ENCODE peak calls at places on chromosome 5, in five cellular contexts. One of them, this sample, is unnamed.

GRCh38 chr5:134813827-134814226 is 31.9 kb upstream of the C5orf24 start:
- DNase-seq in spleen: no peak
- DNase-seq in SJCRH30: no peak
- DNase-seq in WERI-Rb-1: no peak
- DNase-seq in heart right ventricle: no peak
- DNase-seq in this sample: no peak

GRCh38 chr5:136182618-136183017 is 10.3 kb downstream of the SMIM32 start:
- DNase-seq in heart right ventricle: no peak
- DNase-seq in SJCRH30: no peak
- DNase-seq in spleen: no peak
- DNase-seq in WERI-Rb-1: no peak
- DNase-seq in this sample: no peak

GRCh38 chr5:15249152-15249551 is 250.8 kb upstream of the FBXL7 start:
- DNase-seq in heart right ventricle: no peak
- DNase-seq in spleen: no peak
- DNase-seq in SJCRH30: no peak
- DNase-seq in WERI-Rb-1: no peak
- DNase-seq in this sample: no peak

GRCh38 chr5:159440948-159441347 is 110.7 kb upstream of the IL12B start:
- DNase-seq in WERI-Rb-1: no peak
- DNase-seq in spleen: no peak
- DNase-seq in heart right ventricle: no peak
- DNase-seq in SJCRH30: no peak
- DNase-seq in this sample: no peak

GRCh38 chr5:14675865-14676300 is 11.4 kb downstream of the OTULIN start:
- DNase-seq in SJCRH30: no peak
- DNase-seq in spleen: no peak
- DNase-seq in heart right ventricle: no peak
- DNase-seq in WERI-Rb-1: no peak
- DNase-seq in this sample: no peak

GRCh38 chr5:148996270-148996669 is 66.6 kb downstream of the SH3TC2 start:
- DNase-seq in SJCRH30: peak
- DNase-seq in heart right ventricle: no peak
- DNase-seq in spleen: no peak
- DNase-seq in WERI-Rb-1: no peak
- DNase-seq in this sample: no peak

GRCh38 chr5:94316916-94317838 is 301.2 kb downstream of the KIAA0825 start:
- DNase-seq in heart right ventricle: no peak
- DNase-seq in spleen: no peak
- DNase-seq in WERI-Rb-1: no peak
- DNase-seq in SJCRH30: no peak
- DNase-seq in this sample: no peak

GRCh38 chr5:135024956-135025729 is 8.9 kb downstream of the PITX1 start:
- DNase-seq in heart right ventricle: no peak
- DNase-seq in WERI-Rb-1: no peak
- DNase-seq in SJCRH30: peak
- DNase-seq in spleen: peak
- DNase-seq in this sample: no peak

GRCh38 chr5:151250346-151251000 is 2.5 kb upstream of the GM2A start:
- DNase-seq in WERI-Rb-1: no peak
- DNase-seq in SJCRH30: no peak
- DNase-seq in spleen: no peak
- DNase-seq in heart right ventricle: no peak
- DNase-seq in this sample: no peak

GRCh38 chr5:122908108-122908507 is 62.7 kb downstream of the SNX24 start:
- DNase-seq in WERI-Rb-1: no peak
- DNase-seq in heart right ventricle: no peak
- DNase-seq in SJCRH30: no peak
- DNase-seq in spleen: no peak
- DNase-seq in this sample: no peak

GRCh38 chr5:17443333-17444125 is 54.5 kb upstream of the TAF11L2 start:
- DNase-seq in spleen: peak
- DNase-seq in heart right ventricle: no peak
- DNase-seq in WERI-Rb-1: no peak
- DNase-seq in SJCRH30: no peak
- DNase-seq in this sample: no peak

GRCh38 chr5:39353714-39354399 is 10.4 kb downstream of the C9 start:
- DNase-seq in WERI-Rb-1: no peak
- DNase-seq in spleen: no peak
- DNase-seq in heart right ventricle: no peak
- DNase-seq in SJCRH30: no peak
- DNase-seq in this sample: no peak

GRCh38 chr5:163727028-163727427 is 221.6 kb downstream of the MAT2B start:
- DNase-seq in spleen: no peak
- DNase-seq in heart right ventricle: no peak
- DNase-seq in WERI-Rb-1: no peak
- DNase-seq in SJCRH30: no peak
- DNase-seq in this sample: no peak

GRCh38 chr5:111254613-111255012 is 30.4 kb downstream of the CAMK4 start:
- DNase-seq in SJCRH30: peak
- DNase-seq in WERI-Rb-1: no peak
- DNase-seq in spleen: no peak
- DNase-seq in heart right ventricle: no peak
- DNase-seq in this sample: no peak

GRCh38 chr5:55636177-55636576 is 75.9 kb downstream of the SLC38A9 start:
- DNase-seq in heart right ventricle: no peak
- DNase-seq in SJCRH30: peak
- DNase-seq in spleen: no peak
- DNase-seq in WERI-Rb-1: no peak
- DNase-seq in this sample: no peak

GRCh38 chr5:14011089-14012004 is 66.9 kb upstream of the DNAH5 start:
- DNase-seq in WERI-Rb-1: peak
- DNase-seq in heart right ventricle: peak
- DNase-seq in spleen: peak
- DNase-seq in SJCRH30: peak
- DNase-seq in this sample: peak

GRCh38 chr5:82754347-82754746 is 322.8 kb downstream of the TMEM167A start:
- DNase-seq in spleen: no peak
- DNase-seq in WERI-Rb-1: no peak
- DNase-seq in SJCRH30: no peak
- DNase-seq in heart right ventricle: no peak
- DNase-seq in this sample: no peak
- H3K27ac ChIP-seq in spleen: no peak
- H3K27ac ChIP-seq in WERI-Rb-1: no peak
- H3K27ac ChIP-seq in SJCRH30: no peak
- H3K27ac ChIP-seq in heart right ventricle: no peak
- H3K27ac ChIP-seq in this sample: no peak

GRCh38 chr5:96776606-96777005 is 31.1 kb downstream of the ERAP1 start:
- DNase-seq in spleen: no peak
- DNase-seq in SJCRH30: peak
- DNase-seq in heart right ventricle: no peak
- DNase-seq in WERI-Rb-1: no peak
- DNase-seq in this sample: no peak

GRCh38 chr5:96778409-96778808 is 29.3 kb downstream of the ERAP1 start:
- DNase-seq in heart right ventricle: no peak
- DNase-seq in WERI-Rb-1: no peak
- DNase-seq in spleen: no peak
- DNase-seq in SJCRH30: no peak
- DNase-seq in this sample: peak

GRCh38 chr5:96772542-96772941 is 35.2 kb downstream of the ERAP1 start:
- DNase-seq in WERI-Rb-1: no peak
- DNase-seq in heart right ventricle: no peak
- DNase-seq in spleen: no peak
- DNase-seq in SJCRH30: no peak
- DNase-seq in this sample: no peak

GRCh38 chr5:96775689-96776088 is 32.1 kb downstream of the ERAP1 start:
- DNase-seq in heart right ventricle: no peak
- DNase-seq in WERI-Rb-1: no peak
- DNase-seq in spleen: no peak
- DNase-seq in SJCRH30: no peak
- DNase-seq in this sample: no peak

GRCh38 chr5:96775050-96775449 is 32.7 kb downstream of the ERAP1 start:
- DNase-seq in WERI-Rb-1: no peak
- DNase-seq in heart right ventricle: no peak
- DNase-seq in spleen: no peak
- DNase-seq in SJCRH30: no peak
- DNase-seq in this sample: no peak
- H3K27ac ChIP-seq in WERI-Rb-1: no peak
- H3K27ac ChIP-seq in heart right ventricle: no peak
- H3K27ac ChIP-seq in spleen: no peak
- H3K27ac ChIP-seq in SJCRH30: no peak
- H3K27ac ChIP-seq in this sample: no peak

GRCh38 chr5:9562101-9562500 is 16.2 kb upstream of the SEMA5A start:
- DNase-seq in heart right ventricle: no peak
- DNase-seq in WERI-Rb-1: no peak
- DNase-seq in spleen: no peak
- DNase-seq in SJCRH30: no peak
- DNase-seq in this sample: no peak
- H3K27ac ChIP-seq in heart right ventricle: no peak
- H3K27ac ChIP-seq in WERI-Rb-1: no peak
- H3K27ac ChIP-seq in spleen: no peak
- H3K27ac ChIP-seq in SJCRH30: no peak
- H3K27ac ChIP-seq in this sample: no peak

DNA sequence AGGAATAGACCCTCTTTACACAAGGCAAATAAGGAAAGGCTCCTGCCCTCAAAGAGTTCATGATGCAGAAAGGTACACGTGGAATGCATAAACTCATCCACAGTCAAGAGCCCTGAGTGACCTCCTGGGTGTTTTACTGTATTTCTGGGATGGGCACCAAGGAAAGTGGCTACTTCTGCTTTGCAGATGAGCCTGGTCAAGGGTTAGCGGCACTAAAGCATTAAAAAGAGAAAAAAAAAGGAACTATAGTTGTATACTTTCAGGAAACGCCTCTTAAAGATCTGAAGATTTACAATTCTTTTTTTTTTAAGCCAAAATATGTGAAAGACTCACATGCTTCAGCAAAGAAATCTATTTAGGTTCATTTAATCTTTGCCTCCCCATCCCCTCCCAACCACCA is 366.2 kb upstream of the PDE4D start:
- DNase-seq in SJCRH30: no peak
- DNase-seq in spleen: no peak
- DNase-seq in WERI-Rb-1: no peak
- DNase-seq in heart right ventricle: no peak
- DNase-seq in this sample: no peak
- H3K27ac ChIP-seq in SJCRH30: no peak
- H3K27ac ChIP-seq in spleen: no peak
- H3K27ac ChIP-seq in WERI-Rb-1: no peak
- H3K27ac ChIP-seq in heart right ventricle: no peak
- H3K27ac ChIP-seq in this sample: no peak

GRCh38 chr5:142686968-142687367 is 1.1 kb upstream of the FGF1 start:
- DNase-seq in heart right ventricle: no peak
- DNase-seq in WERI-Rb-1: no peak
- DNase-seq in SJCRH30: no peak
- DNase-seq in spleen: no peak
- DNase-seq in this sample: no peak

GRCh38 chr5:142686210-142686734 is 382 bp upstream of the FGF1 start:
- DNase-seq in spleen: no peak
- DNase-seq in SJCRH30: no peak
- DNase-seq in WERI-Rb-1: no peak
- DNase-seq in heart right ventricle: no peak
- DNase-seq in this sample: no peak

GRCh38 chr5:142688278-142688677 is 2.4 kb upstream of the FGF1 start:
- DNase-seq in WERI-Rb-1: no peak
- DNase-seq in SJCRH30: no peak
- DNase-seq in heart right ventricle: no peak
- DNase-seq in spleen: no peak
- DNase-seq in this sample: no peak

GRCh38 chr5:142690641-142691040 is 4.8 kb upstream of the FGF1 start:
- DNase-seq in heart right ventricle: no peak
- DNase-seq in spleen: no peak
- DNase-seq in WERI-Rb-1: no peak
- DNase-seq in SJCRH30: no peak
- DNase-seq in this sample: no peak

GRCh38 chr5:142689081-142689480 is 3.2 kb upstream of the FGF1 start:
- DNase-seq in heart right ventricle: no peak
- DNase-seq in WERI-Rb-1: no peak
- DNase-seq in SJCRH30: no peak
- DNase-seq in spleen: no peak
- DNase-seq in this sample: no peak
- H3K27ac ChIP-seq in heart right ventricle: peak
- H3K27ac ChIP-seq in WERI-Rb-1: no peak
- H3K27ac ChIP-seq in SJCRH30: no peak
- H3K27ac ChIP-seq in spleen: no peak
- H3K27ac ChIP-seq in this sample: no peak

GRCh38 chr5:81067406-81067805 is 107.2 kb downstream of the RASGRF2 start:
- DNase-seq in heart right ventricle: no peak
- DNase-seq in WERI-Rb-1: no peak
- DNase-seq in SJCRH30: no peak
- DNase-seq in spleen: no peak
- DNase-seq in this sample: no peak
- H3K27ac ChIP-seq in heart right ventricle: no peak
- H3K27ac ChIP-seq in WERI-Rb-1: no peak
- H3K27ac ChIP-seq in SJCRH30: no peak
- H3K27ac ChIP-seq in spleen: no peak
- H3K27ac ChIP-seq in this sample: peak

GRCh38 chr5:180331647-180331950 is 21.5 kb downstream of the GFPT2 start:
- DNase-seq in spleen: no peak
- DNase-seq in heart right ventricle: no peak
- DNase-seq in WERI-Rb-1: no peak
- DNase-seq in SJCRH30: no peak
- DNase-seq in this sample: no peak
- H3K27ac ChIP-seq in spleen: no peak
- H3K27ac ChIP-seq in heart right ventricle: no peak
- H3K27ac ChIP-seq in WERI-Rb-1: no peak
- H3K27ac ChIP-seq in SJCRH30: no peak
- H3K27ac ChIP-seq in this sample: no peak

GRCh38 chr5:92391-93220 is 638 bp downstream of the PLEKHG4B start:
- DNase-seq in spleen: no peak
- DNase-seq in SJCRH30: no peak
- DNase-seq in heart right ventricle: no peak
- DNase-seq in WERI-Rb-1: no peak
- DNase-seq in this sample: no peak
- H3K27ac ChIP-seq in spleen: no peak
- H3K27ac ChIP-seq in SJCRH30: no peak
- H3K27ac ChIP-seq in heart right ventricle: no peak
- H3K27ac ChIP-seq in WERI-Rb-1: no peak
- H3K27ac ChIP-seq in this sample: no peak

DNA sequence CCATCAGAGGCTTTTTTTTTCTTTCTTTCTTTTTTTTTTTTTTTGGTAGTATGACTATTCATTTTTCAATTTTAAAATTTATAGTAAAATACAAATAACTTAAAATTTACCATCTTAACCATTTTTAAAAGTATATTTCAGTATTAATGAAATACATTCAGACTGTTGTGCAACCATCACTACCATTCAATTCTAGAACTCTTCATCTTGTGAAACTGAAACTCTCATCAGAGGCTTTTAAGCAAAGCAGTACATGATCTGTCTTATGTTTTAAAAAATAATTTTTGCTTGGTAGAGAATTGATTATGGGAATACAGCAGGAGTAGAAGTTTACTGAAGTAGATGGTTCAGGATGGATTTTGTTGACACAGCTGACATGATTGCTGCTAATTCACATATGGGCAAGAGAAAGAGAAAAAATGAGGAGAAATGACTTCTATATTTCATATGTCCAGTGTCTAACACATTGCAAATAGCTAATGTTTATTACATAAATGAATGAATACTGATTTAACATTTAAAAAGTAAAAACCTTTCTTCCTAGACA is 13.4 kb downstream of the ELOVL7 start:
- DNase-seq in heart right ventricle: no peak
- DNase-seq in SJCRH30: no peak
- DNase-seq in WERI-Rb-1: no peak
- DNase-seq in spleen: no peak
- DNase-seq in this sample: no peak
- H3K27ac ChIP-seq in heart right ventricle: no peak
- H3K27ac ChIP-seq in SJCRH30: no peak
- H3K27ac ChIP-seq in WERI-Rb-1: no peak
- H3K27ac ChIP-seq in spleen: no peak
- H3K27ac ChIP-seq in this sample: no peak

This sample was measured in psoas muscle.